ENCODE peak calls at places on chromosomes 16 and 17, in five cellular contexts. X, M, I, P and L are unnamed samples.

GRCh38 chr17:728911-729310 is 3.5 kb upstream of the TLCD3A start:
- DNase-seq in P (no peak), X (no peak), M (no peak), I (no peak), L (no peak)

GRCh38 chr17:27553019-27553511 is 77.9 kb upstream of the LGALS9 start:
- DNase-seq in P (no peak), M (no peak), X (no peak), I (no peak), L (no peak)

GRCh38 chr16:57534337-57534880 is 2.0 kb downstream of the CCDC102A start:
- DNase-seq in I (no peak), X (peak), M (no peak), P (no peak), L (no peak)

GRCh38 chr17:38590988-38591758 is 14.6 kb downstream of the SRCIN1 start:
- DNase-seq in X (no peak), I (no peak), P (no peak), M (peak), L (no peak)

GRCh38 chr17:28949185-28950016 is 1.9 kb downstream of the PHF12 start:
- DNase-seq in P (peak), I (no peak), M (no peak), X (peak), L (no peak)

GRCh38 chr17:81917565-81918332 is at the start of gene SIRT7:
- DNase-seq in X (peak), P (peak), M (peak), I (peak), L (peak)

GRCh38 chr16:89120921-89121351 is 27.3 kb downstream of the ACSF3 start:
- DNase-seq in I (no peak), X (no peak), P (no peak), M (no peak), L (no peak)

GRCh38 chr17:83202002-83203000 is 122.9 kb downstream of the METRNL start:
- DNase-seq in I (no peak), P (no peak), X (peak), M (no peak), L (no peak)

GRCh38 chr16:9761870-9762269 is 420.4 kb downstream of the GRIN2A start:
- DNase-seq in X (no peak), M (no peak), P (no peak), I (no peak), L (no peak)

GRCh38 chr17:27836651-27837050 is 36.3 kb upstream of the NOS2 start:
- DNase-seq in P (no peak), I (no peak), M (no peak), X (no peak), L (no peak)

GRCh38 chr17:40958086-40958953 is 8.4 kb downstream of the KRT39 start:
- DNase-seq in P (no peak), X (no peak), I (no peak), M (peak), L (no peak)

GRCh38 chr16:31177136-31177535 is 2.8 kb upstream of the FUS start:
- DNase-seq in P (no peak), M (no peak), X (no peak), I (no peak), L (no peak)

GRCh38 chr17:36714789-36715188 is 113.4 kb downstream of the MRM1 start:
- DNase-seq in X (no peak), M (no peak), P (no peak), I (no peak), L (no peak)

GRCh38 chr16:79003026-79003617 is 597.4 kb downstream of the MAF start:
- DNase-seq in X (no peak), P (no peak), I (no peak), M (no peak), L (no peak)

GRCh38 chr16:55703003-55704001 is 47.5 kb downstream of the SLC6A2 start:
- DNase-seq in P (peak), X (no peak), M (peak), I (no peak), L (peak)

GRCh38 chr17:74433421-74434121 is 1.7 kb downstream of the GPRC5C start:
- DNase-seq in I (no peak), M (peak), X (no peak), P (peak), L (no peak)

GRCh38 chr17:1485311-1485747 is 7.2 kb downstream of the MYO1C start:
- DNase-seq in P (peak), X (no peak), I (no peak), M (peak), L (no peak)

GRCh38 chr16:4358831-4359561 is 7.9 kb upstream of the PAM16 start:
- DNase-seq in I (no peak), M (peak), X (peak), P (peak), L (no peak)

GRCh38 chr17:80970044-80970761 is 21.4 kb upstream of the CHMP6 start:
- DNase-seq in X (no peak), I (no peak), P (no peak), M (no peak), L (no peak)

GRCh38 chr17:72134560-72135399 is 14.0 kb downstream of the SOX9 start:
- DNase-seq in M (no peak), P (no peak), I (no peak), X (no peak), L (no peak)

GRCh38 chr17:37067555-37068111 is 118.9 kb downstream of the AATF start:
- DNase-seq in I (no peak), M (peak), X (no peak), P (no peak), L (peak)

GRCh38 chr17:70767102-70767701 is 597.9 kb downstream of the KCNJ2 start:
- DNase-seq in X (no peak), P (no peak), I (no peak), M (peak), L (peak)

GRCh38 chr17:9150407-9151090 is 129.2 kb downstream of the NTN1 start:
- DNase-seq in P (no peak), I (no peak), M (no peak), X (no peak), L (no peak)

GRCh38 chr17:146983-147761 is 9.8 kb downstream of the SCGB1C2 start:
- DNase-seq in M (no peak), X (peak), P (no peak), I (no peak), L (no peak)

GRCh38 chr17:4739122-4740024 is at the start of the genes CXCL16 and ZMYND15:
- DNase-seq in M (no peak), P (peak), I (no peak), X (peak), L (no peak)

GRCh38 chr17:21029032-21029431 is 13.8 kb downstream of the USP22 start:
- DNase-seq in X (no peak), P (no peak), I (no peak), M (no peak), L (no peak)

GRCh38 chr16:87334611-87335305 is 17.6 kb upstream of the C16orf95 start:
- DNase-seq in I (no peak), P (no peak), X (no peak), M (no peak), L (no peak)

GRCh38 chr17:66302761-66303626 is 581 bp downstream of the PRKCA start:
- DNase-seq in M (peak), X (peak), I (no peak), P (peak), L (no peak)

GRCh38 chr17:81019563-81020442 is 15.1 kb upstream of the BAIAP2 start:
- DNase-seq in P (peak), I (no peak), M (no peak), X (no peak), L (no peak)

DNA sequence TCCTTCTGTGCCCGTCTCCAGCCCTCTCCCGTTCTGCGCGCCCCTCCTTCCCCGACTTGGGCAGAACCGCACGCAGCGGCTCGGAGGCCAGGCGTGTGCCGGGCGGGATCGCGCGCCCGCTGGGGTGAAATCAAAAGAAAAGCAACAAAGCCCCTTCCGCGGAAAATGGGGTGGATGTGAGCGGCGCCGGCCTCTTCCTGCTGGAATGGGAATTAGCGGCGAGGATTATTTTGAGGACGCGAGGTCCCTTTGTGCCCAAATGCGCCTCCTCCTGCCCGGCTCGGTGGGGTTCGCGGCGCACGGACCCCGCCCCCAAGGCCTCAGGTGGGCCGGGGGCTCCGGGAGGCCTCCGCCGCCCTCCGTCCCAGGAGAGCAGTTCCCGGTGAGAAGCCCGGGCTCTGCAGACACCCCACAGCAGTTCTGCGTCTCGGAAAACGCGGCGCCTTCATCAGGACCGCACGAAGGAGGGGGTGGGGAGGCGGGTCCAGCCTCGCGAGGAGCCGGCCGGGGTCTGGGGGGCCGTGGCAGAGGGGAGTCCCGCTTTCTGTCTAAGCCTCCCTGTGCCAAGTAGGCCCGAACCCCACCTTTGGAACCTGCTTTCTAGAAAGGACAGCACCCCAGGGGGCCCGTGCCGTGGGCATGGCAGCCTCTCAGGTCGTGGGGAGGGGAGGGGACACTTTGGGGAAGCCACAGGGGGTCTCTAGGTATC is 91.0 kb upstream of the CBX4 start:
- DNase-seq in I (no peak), P (no peak), M (no peak), X (peak), L (no peak)
- TF ChIP-seq EZH2 in I (no peak), P (no peak), M (no peak), X (no peak), L (no peak)

DNA sequence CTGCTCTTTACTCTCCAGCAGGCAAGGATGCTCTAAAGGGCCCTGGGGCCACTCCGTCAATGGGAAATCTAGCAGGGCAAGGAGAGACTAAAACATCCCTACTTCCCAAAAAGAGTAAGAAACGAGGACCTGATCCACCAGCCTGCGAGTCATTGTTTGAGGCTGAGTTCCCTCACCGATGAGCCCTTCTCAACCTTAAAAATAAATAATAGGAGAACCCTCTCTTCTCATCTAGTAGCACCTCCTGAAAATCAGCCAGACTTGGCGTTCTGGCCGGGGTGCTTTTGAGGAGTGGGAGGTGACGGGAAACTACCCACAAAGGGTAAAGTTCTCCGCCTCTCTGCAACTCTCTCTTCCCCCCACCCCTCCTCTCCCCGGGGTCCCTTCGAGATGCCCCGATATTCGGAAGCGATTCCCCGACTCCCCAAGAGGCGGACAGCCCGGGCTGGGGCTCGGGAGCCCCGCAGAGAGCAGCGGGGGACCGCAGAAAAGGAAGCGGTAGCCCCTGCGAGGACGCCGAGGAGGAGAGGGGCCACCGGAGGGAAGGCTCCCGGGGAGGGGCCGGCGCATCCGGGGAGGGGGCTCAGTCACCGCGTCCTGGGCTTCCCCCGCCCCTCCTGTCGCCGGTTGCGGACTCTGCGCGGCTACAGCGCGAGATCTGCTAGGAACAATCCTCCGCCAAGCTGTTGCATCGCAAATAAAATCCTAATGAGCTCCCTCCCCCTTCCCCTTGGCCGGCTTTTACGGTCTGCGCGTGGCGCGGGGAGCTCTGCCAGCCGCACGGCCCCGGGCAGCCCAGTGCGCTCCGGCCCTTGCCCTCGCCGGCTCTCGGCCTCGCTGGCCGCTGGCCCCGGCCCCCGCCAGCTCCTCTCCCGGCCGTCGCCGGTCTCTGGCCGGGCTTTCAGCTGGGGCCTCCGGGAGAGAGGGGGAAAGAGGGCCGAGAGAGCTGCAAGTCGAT is 1.3 kb downstream of the HOXB9 start:
- DNase-seq in P (peak), M (no peak), I (no peak), X (peak), L (no peak)
- H3K9ac ChIP-seq in P (peak), M (no peak), I (no peak), X (no peak), L (peak)

GRCh38 chr17:78716814-78717393 is 65.2 kb downstream of the CYTH1 start:
- DNase-seq in I (no peak), P (no peak), X (peak), M (no peak), L (no peak)
- TF ChIP-seq SIN3A in I (no peak), P (no peak), X (peak), M (no peak), L (no peak)

GRCh38 chr17:73165616-73166404 is 1.0 kb downstream of the SSTR2 start:
- DNase-seq in X (peak), I (no peak), M (no peak), P (no peak), L (no peak)
- TF ChIP-seq EZH2 in X (peak), I (no peak), M (no peak), P (no peak), L (no peak)

DNA sequence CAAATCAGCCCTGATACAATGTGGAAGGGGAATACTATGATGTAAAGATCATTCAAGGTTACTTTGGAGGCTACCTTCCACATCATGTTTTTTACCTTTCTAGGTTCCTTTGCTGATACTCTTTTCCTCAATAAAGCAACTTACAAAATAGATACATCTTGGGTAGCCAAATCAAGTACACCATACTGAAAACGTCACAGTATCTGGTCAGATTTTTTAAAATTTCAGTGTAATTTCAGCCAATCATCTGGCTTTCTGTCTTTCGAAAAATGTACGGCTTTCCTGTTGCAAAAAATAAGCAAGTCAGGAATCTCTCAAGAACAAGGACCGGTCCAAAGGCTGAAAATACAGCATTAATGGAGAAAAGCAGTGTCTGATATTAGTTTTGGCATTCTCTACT is 15.6 kb upstream of the MED13 start:
- DNase-seq in I (no peak), X (no peak), P (no peak), M (no peak), L (no peak)
- H3K9ac ChIP-seq in I (no peak), X (no peak), P (no peak), M (no peak), L (no peak)

GRCh38 chr16:83305092-83305491 is 502.7 kb upstream of the HSBP1 start:
- DNase-seq in I (no peak), X (no peak), M (no peak), P (no peak), L (no peak)
- TF ChIP-seq SIN3A in I (no peak), X (no peak), M (no peak), P (no peak), L (no peak)

GRCh38 chr17:7856840-7857723 is at the start of gene NAA38:
- DNase-seq in X (peak), P (peak), I (peak), M (peak), L (peak)
- TF ChIP-seq EZH2 in X (no peak), P (no peak), I (no peak), M (no peak), L (no peak)

GRCh38 chr16:20903889-20904506 is 3.4 kb downstream of the LYRM1 start:
- DNase-seq in I (no peak), M (no peak), P (no peak), X (no peak), L (no peak)

GRCh38 chr16:20901068-20901440 is 483 bp downstream of the LYRM1 start:
- DNase-seq in P (no peak), I (no peak), M (no peak), X (no peak), L (no peak)

GRCh38 chr16:20901441-20902112 is 1.0 kb downstream of the LYRM1 start:
- DNase-seq in P (no peak), X (peak), M (peak), I (no peak), L (no peak)

GRCh38 chr16:20903116-20903888 is 2.7 kb downstream of the LYRM1 start:
- DNase-seq in P (no peak), X (no peak), M (no peak), I (no peak), L (no peak)

GRCh38 chr16:20902426-20902825 is 1.9 kb downstream of the LYRM1 start:
- DNase-seq in P (no peak), M (no peak), X (no peak), I (no peak), L (no peak)
- H3K9ac ChIP-seq in P (peak), M (no peak), X (no peak), I (no peak), L (peak)